ENCODE peak calls at places on chromosome 5, in four cellular contexts. B, K, D and C are unnamed samples.

GRCh38 chr5:151104795-151105194 is 24.0 kb upstream of the TNIP1 start:
- DNase-seq in D (no peak), B (peak), K (no peak), C (peak)

GRCh38 chr5:151648988-151649387 is 37.7 kb downstream of the SPARC start:
- DNase-seq in D (no peak), B (no peak), K (no peak), C (no peak)

GRCh38 chr5:82991678-82992323 is 85.4 kb downstream of the TMEM167A start:
- DNase-seq in D (no peak), K (no peak), B (peak), C (no peak)

GRCh38 chr5:164555809-164556208 is 1050.4 kb downstream of the MAT2B start:
- DNase-seq in B (peak), D (no peak), K (no peak), C (no peak)

GRCh38 chr5:160169326-160169725 is 50.1 kb upstream of the PWWP2A start:
- DNase-seq in D (no peak), K (no peak), B (peak), C (no peak)

GRCh38 chr5:152329896-152330295 is 75.2 kb downstream of the NMUR2 start:
- DNase-seq in K (no peak), D (no peak), B (no peak), C (no peak)

GRCh38 chr5:178770621-178771020 is 40.2 kb upstream of the ZNF354A start:
- DNase-seq in K (no peak), D (no peak), B (no peak), C (no peak)

GRCh38 chr5:178308541-178309092 is 76.0 kb upstream of the PHYKPL start:
- DNase-seq in D (no peak), B (no peak), K (no peak), C (no peak)

GRCh38 chr5:73303139-73304079 is 130.4 kb downstream of the TMEM174 start:
- DNase-seq in D (no peak), B (no peak), K (peak), C (peak)

GRCh38 chr5:153222956-153223355 is 267.5 kb upstream of the GRIA1 start:
- DNase-seq in B (no peak), D (no peak), K (no peak), C (no peak)

GRCh38 chr5:78896128-78896527 is 89.0 kb downstream of the ARSB start:
- DNase-seq in D (no peak), K (no peak), B (peak), C (no peak)

GRCh38 chr5:180718810-180719453 is 20.9 kb downstream of the OR2Y1 start:
- DNase-seq in D (peak), B (peak), K (peak), C (no peak)

GRCh38 chr5:142600611-142601360 is 85.1 kb downstream of the FGF1 start:
- DNase-seq in B (peak), K (no peak), D (no peak), C (no peak)

GRCh38 chr5:3347741-3348140 is 247.9 kb upstream of the IRX1 start:
- DNase-seq in K (no peak), B (no peak), D (no peak), C (peak)

GRCh38 chr5:107670028-107670926 is 460 bp downstream of the EFNA5 start:
- DNase-seq in D (peak), B (peak), K (peak), C (peak)

GRCh38 chr5:125461641-125462072 is 715.2 kb upstream of the ZNF608 start:
- DNase-seq in D (no peak), K (no peak), B (no peak), C (no peak)

GRCh38 chr5:146516151-146516475 is at the start of gene GPR151:
- DNase-seq in B (peak), K (no peak), D (no peak), C (no peak)

GRCh38 chr5:157827429-157827828 is 31.5 kb downstream of the CLINT1 start:
- DNase-seq in K (no peak), B (peak), D (no peak), C (no peak)

GRCh38 chr5:153678617-153679329 is 188.3 kb downstream of the GRIA1 start:
- DNase-seq in D (no peak), K (no peak), B (no peak), C (no peak)

GRCh38 chr5:39526914-39527477 is 102.2 kb upstream of the DAB2 start:
- DNase-seq in K (no peak), B (no peak), D (no peak), C (peak)

GRCh38 chr5:22549876-22550671 is 303.1 kb downstream of the CDH12 start:
- DNase-seq in B (no peak), D (no peak), K (no peak), C (no peak)

GRCh38 chr5:143916441-143916840 is 104.5 kb downstream of the HMHB1 start:
- DNase-seq in K (no peak), B (no peak), D (no peak), C (no peak)

GRCh38 chr5:31192442-31192841 is 1.0 kb upstream of the CDH6 start:
- DNase-seq in D (no peak), B (peak), K (no peak), C (no peak)

GRCh38 chr5:138789771-138790242 is 36.6 kb downstream of the CTNNA1 start:
- DNase-seq in D (peak), K (peak), B (peak), C (no peak)

GRCh38 chr5:28517691-28518090 is 1479.3 kb upstream of the CDH9 start:
- DNase-seq in B (no peak), D (no peak), K (no peak), C (no peak)

GRCh38 chr5:111514087-111514486 is 1.8 kb upstream of the STARD4 start:
- DNase-seq in B (no peak), K (no peak), D (no peak), C (no peak)
- H3K9ac ChIP-seq in B (no peak), K (no peak), D (no peak), C (no peak)

GRCh38 chr5:141478321-141478945 is 2.7 kb downstream of the PCDHGC3 start:
- DNase-seq in D (no peak), B (peak), K (no peak), C (peak)
- TF ChIP-seq CTCF in D (no peak), B (no peak), K (peak), C (peak)

GRCh38 chr5:106311230-106311629 is 1359.5 kb downstream of the EFNA5 start:
- DNase-seq in B (peak), K (no peak), D (no peak), C (no peak)

GRCh38 chr5:106312360-106312759 is 1358.4 kb downstream of the EFNA5 start:
- DNase-seq in B (peak), K (no peak), D (no peak), C (no peak)

GRCh38 chr5:106303911-106304310 is 1366.8 kb downstream of the EFNA5 start:
- DNase-seq in K (no peak), D (peak), B (no peak), C (no peak)

GRCh38 chr5:106307265-106307664 is 1363.5 kb downstream of the EFNA5 start:
- DNase-seq in K (no peak), B (no peak), D (no peak), C (no peak)

DNA sequence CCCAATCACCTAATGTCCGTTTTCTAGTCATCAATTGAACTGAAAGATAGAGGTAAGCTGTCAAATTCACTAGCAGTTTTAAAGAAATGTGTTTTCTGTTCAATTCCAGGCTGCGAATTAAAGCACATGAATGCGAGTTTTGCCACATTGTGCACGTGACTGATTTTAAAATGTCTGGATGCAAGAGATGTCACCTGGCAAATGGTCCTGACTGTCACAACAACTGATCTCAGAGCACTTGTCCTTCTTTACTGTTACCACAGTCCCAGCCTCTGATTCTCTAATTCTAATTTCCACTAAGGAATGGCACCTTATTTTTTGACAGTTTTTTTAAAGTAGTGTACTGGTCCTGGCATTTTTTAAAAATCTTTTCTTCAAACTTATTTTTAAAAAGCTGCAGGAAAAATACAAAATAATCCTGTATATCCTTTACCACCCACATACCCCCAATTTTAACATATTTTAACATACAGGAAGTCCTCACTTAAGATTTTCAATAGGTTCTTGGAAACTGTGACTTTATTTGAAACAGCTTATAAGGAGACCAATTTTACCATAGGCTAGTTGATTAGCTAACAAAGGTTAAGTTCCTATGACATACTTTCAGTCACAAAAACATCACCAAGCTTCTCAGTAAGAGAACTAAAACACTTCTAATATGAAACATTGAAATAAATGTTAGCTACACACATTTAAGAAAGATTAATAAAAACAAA is 1364.3 kb downstream of the EFNA5 start:
- DNase-seq in B (no peak), K (no peak), D (no peak), C (no peak)
- H3K9ac ChIP-seq in B (no peak), K (no peak), D (no peak), C (no peak)

DNA sequence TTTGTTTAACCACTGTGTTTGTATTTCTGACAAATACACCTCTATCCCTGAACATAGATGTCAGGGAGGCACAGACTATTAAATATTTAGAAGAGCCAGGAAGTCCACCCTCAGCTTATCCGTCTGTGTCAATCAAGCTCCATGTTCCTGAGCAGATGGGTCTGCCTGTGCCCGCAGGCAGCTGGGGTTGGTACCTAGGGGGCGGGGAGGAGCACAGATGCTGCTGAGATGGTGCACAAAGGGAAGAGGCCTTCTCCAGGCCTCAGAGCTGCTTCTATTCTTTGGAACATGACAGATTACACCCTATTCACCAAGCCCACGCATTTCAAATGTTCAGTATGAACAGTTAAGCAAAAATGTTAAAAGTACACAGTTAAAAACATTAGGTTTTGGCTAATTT is 142.1 kb downstream of the EPB41L4A start:
- DNase-seq in B (no peak), D (no peak), K (peak), C (no peak)
- TF ChIP-seq CTCF in B (no peak), D (no peak), K (no peak), C (no peak)

GRCh38 chr5:176151286-176151685 is 86.9 kb upstream of the SIMC1 start:
- DNase-seq in B (peak), K (no peak), D (no peak), C (no peak)

GRCh38 chr5:176152191-176152932 is 85.9 kb upstream of the SIMC1 start:
- DNase-seq in B (peak), D (no peak), K (peak), C (no peak)

GRCh38 chr5:176153741-176154140 is 84.5 kb upstream of the SIMC1 start:
- DNase-seq in B (no peak), K (peak), D (no peak), C (no peak)

GRCh38 chr5:176154821-176155220 is 83.4 kb upstream of the SIMC1 start:
- DNase-seq in B (no peak), D (no peak), K (no peak), C (no peak)

DNA sequence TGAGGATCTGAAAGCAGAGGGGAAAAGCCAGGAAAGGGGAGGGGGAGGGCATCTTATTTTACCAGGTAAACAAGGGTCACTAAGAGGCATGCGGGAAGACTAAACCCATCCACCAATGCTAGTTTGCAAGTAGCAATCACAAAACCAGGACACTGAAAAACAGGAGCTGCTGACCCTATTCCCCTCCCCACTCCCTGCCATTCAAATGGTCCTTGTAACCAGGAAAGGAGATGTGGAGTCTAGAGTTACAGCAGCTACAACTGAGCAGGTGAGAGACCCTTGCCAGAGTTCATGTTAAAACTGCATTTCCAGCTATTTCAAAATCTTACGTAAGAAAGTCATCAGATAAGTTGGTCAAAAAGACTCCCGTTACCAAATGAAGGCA is 85.3 kb upstream of the SIMC1 start:
- DNase-seq in B (no peak), K (no peak), D (no peak), C (no peak)
- H3K9ac ChIP-seq in B (no peak), K (no peak), D (no peak), C (no peak)